ENCODE peak calls at places on chromosome 12, in eight cellular contexts. H is glomerular endothelial cell, F is iPS-NIHi11, R is left ventricle myocardium inferior, L is T-helper 2 cell, Q is SW480, P is GM12891, J is iris pigment epithelial cell. W is an unnamed sample.
A peak's percentile ranks its signal among the peaks of the same experiment; 100 is the strongest.

GRCh38 chr12:57893460-57894353 is 47.2 kb upstream of the CTDSP2 start:
- DNase-seq in F (peak; percentile 59), R (peak; percentile 93), J (peak; percentile 88), P (no peak), L (no peak), H (no peak), Q (peak; percentile 13), W (no peak)

GRCh38 chr12:42473130-42473529 is 116.4 kb downstream of the PRICKLE1 start:
- DNase-seq in P (no peak), Q (no peak), R (no peak), J (peak; percentile 81), H (no peak), F (no peak), L (no peak), W (no peak)

GRCh38 chr12:5078423-5078822 is 34.7 kb downstream of the KCNA5 start:
- DNase-seq in L (no peak), R (peak; percentile 82), P (no peak), Q (no peak), F (peak; percentile 27), H (no peak), J (no peak), W (no peak)

GRCh38 chr12:115799610-115800009 is 477.9 kb downstream of the MED13L start:
- DNase-seq in L (no peak), F (no peak), P (no peak), R (no peak), Q (no peak), H (no peak), J (no peak), W (no peak)

GRCh38 chr12:51890135-51890464 is 2.2 kb downstream of the ANKRD33 start:
- DNase-seq in J (no peak), H (no peak), L (no peak), F (no peak), P (no peak), R (no peak), Q (no peak), W (no peak)

GRCh38 chr12:52582971-52583456 is 9.4 kb upstream of the KRT74 start:
- DNase-seq in F (peak; percentile 86), R (peak; percentile 31), Q (peak; percentile 91), L (peak; percentile 32), P (peak; percentile 50), J (peak; percentile 47), H (peak; percentile 9), W (peak; percentile 56)

GRCh38 chr12:91994208-91994797 is 151.3 kb downstream of the BTG1 start:
- DNase-seq in F (no peak), R (no peak), P (no peak), J (no peak), Q (no peak), L (no peak), H (no peak), W (peak; percentile 34)

GRCh38 chr12:132238487-132239248 is 90.7 kb downstream of the GALNT9 start:
- DNase-seq in R (no peak), Q (no peak), F (no peak), L (no peak), H (no peak), P (no peak), J (peak; percentile 7), W (no peak)

GRCh38 chr12:85835810-85836715 is at the start of gene RASSF9:
- DNase-seq in L (no peak), P (no peak), Q (peak; percentile 20), H (no peak), R (peak; percentile 58), F (peak; percentile 19), J (peak; percentile 89), W (peak; percentile 50)